ENCODE peak calls at places on chromosomes 2 and 18, in seven cellular contexts. A, U, Q, X, K, N and T are unnamed samples.

GRCh38 chr18:1779587-1779986 is 791.7 kb downstream of the METTL4 start:
- DNase-seq in A (no peak), U (no peak), Q (no peak), X (no peak), K (no peak), N (no peak), T (no peak)

GRCh38 chr2:47225061-47225783 is 70.1 kb upstream of the STPG4 start:
- DNase-seq in A (no peak), U (peak), Q (peak), X (peak), K (peak), N (peak), T (no peak)

GRCh38 chr2:72841462-72842125 is 15.8 kb upstream of the EXOC6B start:
- DNase-seq in A (no peak), U (no peak), Q (no peak), X (no peak), K (no peak), N (no peak), T (no peak)

GRCh38 chr2:220096406-220096805 is 469.0 kb downstream of the SLC4A3 start:
- DNase-seq in A (no peak), U (no peak), Q (no peak), X (peak), K (no peak), N (no peak), T (no peak)

GRCh38 chr2:235366847-235367246 is 127.0 kb upstream of the AGAP1 start:
- DNase-seq in A (no peak), U (no peak), Q (no peak), X (no peak), K (no peak), N (no peak), T (no peak)

GRCh38 chr2:76080154-76080553 is 369.4 kb upstream of the GCFC2 start:
- DNase-seq in A (no peak), U (no peak), Q (no peak), X (no peak), K (no peak), N (no peak), T (no peak)

GRCh38 chr2:147096671-147097070 is 748.2 kb upstream of the ACVR2A start:
- DNase-seq in A (no peak), U (no peak), Q (no peak), X (no peak), K (no peak), N (no peak), T (no peak)

GRCh38 chr2:112666764-112667122 is 21.0 kb downstream of the SLC20A1 start:
- DNase-seq in A (no peak), U (no peak), Q (no peak), X (no peak), K (no peak), N (no peak), T (no peak)

GRCh38 chr2:148209598-148209997 is 188.7 kb downstream of the MBD5 start:
- DNase-seq in A (no peak), U (peak), Q (no peak), X (no peak), K (no peak), N (no peak), T (no peak)

GRCh38 chr18:35777042-35777441 is 195.4 kb upstream of the RMP24 start:
- DNase-seq in A (no peak), U (no peak), Q (no peak), X (no peak), K (no peak), N (no peak), T (no peak)

GRCh38 chr2:19810637-19811036 is 91.1 kb downstream of the TTC32 start:
- DNase-seq in A (no peak), U (no peak), Q (no peak), X (no peak), K (peak), N (peak), T (no peak)

GRCh38 chr2:164430166-164430783 is 191.0 kb downstream of the GRB14 start:
- DNase-seq in A (no peak), U (peak), Q (no peak), X (peak), K (peak), N (no peak), T (peak)

GRCh38 chr18:74284501-74285004 is 7.2 kb downstream of the CYB5A start:
- DNase-seq in A (no peak), U (no peak), Q (no peak), X (no peak), K (peak), N (no peak), T (no peak)

GRCh38 chr2:154433010-154433409 is 265.5 kb upstream of the KCNJ3 start:
- DNase-seq in A (no peak), U (no peak), Q (no peak), X (no peak), K (no peak), N (no peak), T (no peak)

GRCh38 chr2:50591642-50592041 is 440.3 kb downstream of the NRXN1 start:
- DNase-seq in A (no peak), U (no peak), Q (peak), X (peak), K (no peak), N (peak), T (peak)

GRCh38 chr2:38315707-38316333 is 61.3 kb downstream of the ATL2 start:
- DNase-seq in A (no peak), U (peak), Q (no peak), X (peak), K (peak), N (no peak), T (no peak)

GRCh38 chr18:10705291-10705690 is 179.5 kb downstream of the NAPG start:
- DNase-seq in A (no peak), U (no peak), Q (no peak), X (no peak), K (no peak), N (no peak), T (no peak)

GRCh38 chr2:70104231-70105111 is 17.2 kb downstream of the PCBP1 start:
- DNase-seq in A (no peak), U (peak), Q (no peak), X (peak), K (peak), N (no peak), T (no peak)
- H3K4me3 ChIP-seq in A (no peak), U (no peak), Q (peak), X (no peak), K (peak), N (peak), T (peak)

DNA sequence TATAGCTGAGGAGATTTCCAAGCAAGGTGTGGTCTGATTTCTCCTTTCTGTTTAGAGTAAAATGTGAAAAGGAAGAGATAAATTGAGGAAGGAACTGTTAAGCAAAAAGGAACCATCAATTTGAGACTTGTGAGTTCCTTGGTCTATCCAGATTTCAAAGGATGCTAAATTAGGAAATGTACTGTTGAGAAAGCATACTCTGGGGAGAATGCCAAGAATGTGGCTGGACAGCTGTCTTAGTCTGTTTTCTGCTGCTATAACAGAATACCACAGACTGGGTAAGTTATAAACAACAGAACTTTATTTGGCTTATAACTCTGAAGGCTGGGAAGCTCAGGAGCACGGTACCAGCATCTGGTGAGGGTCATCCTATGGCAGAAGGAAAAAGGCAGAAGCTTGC is 1097.2 kb downstream of the TDRD15 start:
- DNase-seq in A (no peak), U (no peak), Q (no peak), X (no peak), K (peak), N (no peak), T (peak)
- H3K27ac ChIP-seq in A (no peak), U (no peak), Q (no peak), X (no peak), K (no peak), N (no peak), T (no peak)

DNA sequence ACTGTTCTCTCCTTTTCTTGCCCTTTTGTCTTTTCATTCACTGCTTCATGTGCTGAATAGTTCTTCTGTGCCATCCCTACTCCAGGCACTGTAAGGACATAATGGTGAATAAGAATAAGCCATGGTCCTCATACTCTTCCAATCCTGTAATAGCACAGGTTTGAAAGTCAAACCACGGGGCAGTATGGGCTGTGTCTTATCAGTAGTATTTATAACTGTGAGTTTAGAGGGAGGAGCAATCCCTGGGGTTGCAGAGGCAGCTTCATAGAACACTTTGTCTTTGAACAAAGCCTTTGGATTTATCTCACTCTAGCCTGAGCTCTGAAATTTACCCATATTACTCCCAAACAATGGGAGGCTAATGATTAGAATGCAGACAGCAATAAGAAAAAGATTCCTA is 30.2 kb upstream of the ALK start:
- DNase-seq in A (no peak), U (no peak), Q (no peak), X (no peak), K (no peak), N (no peak), T (no peak)
- H3K4me3 ChIP-seq in A (no peak), U (no peak), Q (no peak), X (no peak), K (no peak), N (no peak), T (no peak)

GRCh38 chr2:45771251-45771650 is 119.8 kb downstream of the PRKCE start:
- DNase-seq in A (no peak), U (no peak), Q (no peak), X (peak), K (peak), N (peak), T (peak)
- H3K27ac ChIP-seq in A (peak), U (no peak), Q (no peak), X (no peak), K (peak), N (peak), T (peak)

DNA sequence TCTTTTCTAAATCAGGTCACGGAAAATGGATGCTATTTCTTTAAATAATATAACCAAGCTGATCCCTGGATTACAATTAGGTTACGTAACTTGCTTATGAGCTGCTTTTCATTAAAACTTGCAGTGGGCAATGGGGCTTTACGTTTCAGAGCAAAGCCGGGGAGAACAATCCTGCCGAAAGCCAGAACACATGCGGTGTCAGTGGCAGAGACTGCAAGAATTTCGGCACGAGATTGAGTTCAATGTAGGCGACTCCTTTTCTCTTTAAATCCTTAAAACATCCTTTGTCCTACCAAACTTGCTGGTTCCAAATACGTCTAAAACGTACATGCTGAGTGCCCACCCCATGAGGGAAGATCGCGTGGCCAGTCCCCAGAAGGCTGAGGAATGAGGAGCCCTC is 36.8 kb upstream of the NCOA1 start:
- DNase-seq in A (no peak), U (peak), Q (no peak), X (peak), K (peak), N (no peak), T (peak)
- H3K4me3 ChIP-seq in A (peak), U (peak), Q (peak), X (peak), K (peak), N (peak), T (peak)

GRCh38 chr2:28694364-28694763 is 57.3 kb upstream of the PPP1CB start:
- DNase-seq in A (no peak), U (no peak), Q (no peak), X (no peak), K (no peak), N (no peak), T (no peak)
- H3K27ac ChIP-seq in A (no peak), U (no peak), Q (no peak), X (no peak), K (no peak), N (no peak), T (peak)

GRCh38 chr2:74730530-74730929 is 76.5 kb downstream of the SEMA4F start:
- DNase-seq in A (no peak), U (no peak), Q (no peak), X (no peak), K (no peak), N (no peak), T (no peak)
- H3K4me3 ChIP-seq in A (no peak), U (no peak), Q (no peak), X (no peak), K (no peak), N (no peak), T (no peak)

DNA sequence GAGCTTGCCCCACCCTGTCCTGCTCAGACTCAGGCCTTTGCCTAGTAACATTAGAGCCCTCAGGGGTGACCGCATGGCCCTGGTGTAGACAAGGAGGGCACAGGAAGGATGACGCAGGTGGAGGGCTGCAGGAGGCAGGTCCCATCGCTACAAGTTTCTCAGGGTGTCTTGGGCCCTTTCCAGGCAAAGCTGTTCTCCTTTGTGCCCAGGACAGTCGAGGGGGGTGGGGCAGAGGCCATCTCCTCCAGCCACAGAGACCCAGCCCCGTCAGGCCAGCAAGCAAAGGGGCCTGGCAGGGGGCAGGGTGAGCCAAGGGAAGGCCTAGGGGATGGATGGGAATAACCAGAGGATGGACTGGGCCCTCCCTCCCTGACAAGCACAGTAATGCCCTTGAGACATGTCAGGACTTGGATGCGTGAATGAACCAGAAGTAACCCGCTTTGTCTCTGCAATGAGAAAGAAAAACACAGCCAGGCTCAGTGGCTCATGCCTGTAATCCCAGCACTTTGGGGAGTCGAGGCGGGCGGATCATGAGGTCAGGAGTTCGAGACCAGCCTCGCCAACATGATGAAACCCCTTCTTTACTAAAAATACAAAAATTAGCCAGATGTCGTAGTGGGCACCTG is 6.3 kb downstream of the TCF23 start:
- DNase-seq in A (no peak), U (no peak), Q (no peak), X (no peak), K (no peak), N (no peak), T (no peak)
- H3K27ac ChIP-seq in A (no peak), U (no peak), Q (no peak), X (no peak), K (no peak), N (no peak), T (no peak)

DNA sequence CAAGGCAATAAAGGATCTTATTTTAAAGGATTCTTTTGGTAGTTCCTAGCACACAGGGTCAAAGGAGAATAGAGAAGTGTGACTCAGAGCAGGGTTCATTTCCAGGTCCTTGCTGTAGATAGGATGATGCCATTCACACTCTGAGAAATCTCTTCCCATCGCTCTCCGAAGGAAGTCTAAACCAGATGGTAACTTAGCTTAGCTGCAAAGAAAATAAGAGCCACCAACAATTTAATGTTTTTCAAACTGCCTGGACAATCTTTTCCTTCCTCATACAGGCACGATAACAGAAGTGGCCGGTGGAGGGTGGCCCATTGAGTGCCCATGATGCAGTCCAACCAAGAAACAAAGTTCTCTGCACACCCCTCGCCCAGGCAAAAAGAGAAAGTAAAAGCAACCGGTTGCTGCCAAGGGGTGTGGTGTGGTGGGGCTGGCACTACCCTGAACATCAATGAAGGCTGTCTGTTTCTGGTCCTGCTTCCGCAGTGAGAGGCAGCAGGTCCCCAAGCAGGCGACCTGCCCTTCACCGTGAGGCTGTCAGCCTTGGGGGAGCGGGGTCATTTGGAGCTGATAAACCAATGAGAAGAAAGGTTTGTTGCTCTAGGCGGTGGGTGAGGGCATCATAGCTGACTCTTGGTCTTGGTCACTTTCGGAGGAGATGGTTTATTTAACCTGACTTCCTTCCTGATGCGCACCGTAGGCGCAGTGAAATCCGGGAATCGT is 105.6 kb upstream of the CD302 start:
- DNase-seq in A (no peak), U (peak), Q (peak), X (no peak), K (peak), N (no peak), T (no peak)
- H3K4me3 ChIP-seq in A (peak), U (peak), Q (peak), X (peak), K (peak), N (peak), T (peak)

GRCh38 chr2:239300242-239300641 is 100.6 kb downstream of the HDAC4 start:
- DNase-seq in A (no peak), U (no peak), Q (peak), X (no peak), K (no peak), N (peak), T (peak)

GRCh38 chr2:239299218-239299939 is 101.4 kb downstream of the HDAC4 start:
- DNase-seq in A (no peak), U (no peak), Q (peak), X (no peak), K (no peak), N (peak), T (no peak)

GRCh38 chr2:239302808-239303557 is 97.8 kb downstream of the HDAC4 start:
- DNase-seq in A (no peak), U (no peak), Q (peak), X (no peak), K (no peak), N (peak), T (no peak)

GRCh38 chr2:239302083-239302807 is 98.6 kb downstream of the HDAC4 start:
- DNase-seq in A (no peak), U (no peak), Q (peak), X (no peak), K (no peak), N (peak), T (no peak)

GRCh38 chr2:239300871-239301742 is 99.7 kb downstream of the HDAC4 start:
- DNase-seq in A (no peak), U (no peak), Q (peak), X (no peak), K (no peak), N (peak), T (peak)
- H3K27ac ChIP-seq in A (no peak), U (no peak), Q (no peak), X (no peak), K (no peak), N (peak), T (peak)